ENCODE peak calls at places on chromosomes 13 and 19, in ten cellular contexts. V is adrenal gland, L is upper lobe of left lung, S is uterus, F is HCT116, K is erythroblast, N is body of pancreas, Z is stomach, C is spleen, Q is tibial nerve. M is an unnamed sample.

GRCh38 chr19:39406656-39407393 is at the start of gene ZFP36:
- DNase-seq in V (peak), L (peak), S (peak), F (peak), K (peak), N (peak), Z (peak), C (peak), Q (peak), M (peak)

GRCh38 chr13:71309905-71310304 is 557.1 kb downstream of the DACH1 start:
- DNase-seq in V (no peak), L (no peak), S (no peak), F (no peak), K (no peak), N (no peak), Z (no peak), C (no peak), Q (no peak), M (no peak)

GRCh38 chr13:40352385-40352778 is 314.1 kb downstream of the FOXO1 start:
- DNase-seq in V (peak), L (no peak), S (peak), F (no peak), K (no peak), N (peak), Z (no peak), C (no peak), Q (peak), M (peak)

GRCh38 chr13:73325351-73326214 is 266.8 kb downstream of the KLF5 start:
- DNase-seq in V (no peak), L (no peak), S (no peak), F (no peak), K (no peak), N (peak), Z (no peak), C (no peak), Q (no peak), M (no peak)

GRCh38 chr13:21486322-21486721 is 27.2 kb upstream of the ZDHHC20 start:
- DNase-seq in V (no peak), L (no peak), S (no peak), F (no peak), K (peak), N (no peak), Z (no peak), C (no peak), Q (no peak), M (no peak)

GRCh38 chr13:113973218-113974164 is at the start of gene C13orf46:
- DNase-seq in V (no peak), L (peak), S (no peak), F (no peak), K (no peak), N (peak), Z (no peak), C (peak), Q (no peak), M (no peak)

GRCh38 chr19:51398096-51398704 is 7.8 kb upstream of the C19orf84 start:
- DNase-seq in V (no peak), L (no peak), S (no peak), F (no peak), K (peak), N (no peak), Z (no peak), C (no peak), Q (no peak), M (no peak)

GRCh38 chr13:70568571-70568970 is 460.3 kb upstream of the KLHL1 start:
- DNase-seq in V (peak), L (no peak), S (no peak), F (peak), K (peak), N (no peak), Z (no peak), C (no peak), Q (peak), M (no peak)

GRCh38 chr13:108947551-108948030 is 318.2 kb downstream of the MYO16 start:
- DNase-seq in V (no peak), L (no peak), S (peak), F (no peak), K (no peak), N (peak), Z (no peak), C (no peak), Q (peak), M (peak)

GRCh38 chr13:73303858-73304257 is 245.1 kb downstream of the KLF5 start:
- DNase-seq in V (no peak), L (no peak), S (no peak), F (no peak), K (no peak), N (no peak), Z (no peak), C (no peak), Q (no peak), M (no peak)

GRCh38 chr19:18868380-18869230 is 27.4 kb downstream of the CERS1 start:
- DNase-seq in V (no peak), L (peak), S (no peak), F (no peak), K (no peak), N (no peak), Z (no peak), C (peak), Q (no peak), M (no peak)

GRCh38 chr19:13120817-13121216 is 2.8 kb downstream of the NACC1 start:
- DNase-seq in V (no peak), L (no peak), S (no peak), F (no peak), K (no peak), N (no peak), Z (no peak), C (no peak), Q (no peak), M (no peak)

GRCh38 chr19:49432141-49433073 is 7.2 kb downstream of the GFY start:
- DNase-seq in V (no peak), L (no peak), S (no peak), F (no peak), K (no peak), N (no peak), Z (no peak), C (no peak), Q (no peak), M (peak)

GRCh38 chr13:110448230-110448629 is 113.3 kb downstream of the RAB20 start:
- DNase-seq in V (no peak), L (no peak), S (peak), F (peak), K (no peak), N (no peak), Z (no peak), C (no peak), Q (no peak), M (no peak)

GRCh38 chr19:24033308-24033961 is 53.6 kb upstream of the ZNF254 start:
- DNase-seq in V (peak), L (peak), S (peak), F (peak), K (peak), N (peak), Z (peak), C (peak), Q (peak), M (peak)
- TF ChIP-seq POLR2A in V (peak), L (peak), S (peak), F (no peak), K (peak), N (peak), Z (no peak), C (no peak), Q (no peak), M (peak)

GRCh38 chr19:44131955-44132354 is 9.4 kb upstream of the ZNF234 start:
- DNase-seq in V (no peak), L (no peak), S (no peak), F (no peak), K (no peak), N (no peak), Z (no peak), C (no peak), Q (no peak), M (no peak)
- TF ChIP-seq POLR2A in V (no peak), L (no peak), S (no peak), F (no peak), K (no peak), N (no peak), Z (no peak), C (no peak), Q (no peak), M (no peak)

DNA sequence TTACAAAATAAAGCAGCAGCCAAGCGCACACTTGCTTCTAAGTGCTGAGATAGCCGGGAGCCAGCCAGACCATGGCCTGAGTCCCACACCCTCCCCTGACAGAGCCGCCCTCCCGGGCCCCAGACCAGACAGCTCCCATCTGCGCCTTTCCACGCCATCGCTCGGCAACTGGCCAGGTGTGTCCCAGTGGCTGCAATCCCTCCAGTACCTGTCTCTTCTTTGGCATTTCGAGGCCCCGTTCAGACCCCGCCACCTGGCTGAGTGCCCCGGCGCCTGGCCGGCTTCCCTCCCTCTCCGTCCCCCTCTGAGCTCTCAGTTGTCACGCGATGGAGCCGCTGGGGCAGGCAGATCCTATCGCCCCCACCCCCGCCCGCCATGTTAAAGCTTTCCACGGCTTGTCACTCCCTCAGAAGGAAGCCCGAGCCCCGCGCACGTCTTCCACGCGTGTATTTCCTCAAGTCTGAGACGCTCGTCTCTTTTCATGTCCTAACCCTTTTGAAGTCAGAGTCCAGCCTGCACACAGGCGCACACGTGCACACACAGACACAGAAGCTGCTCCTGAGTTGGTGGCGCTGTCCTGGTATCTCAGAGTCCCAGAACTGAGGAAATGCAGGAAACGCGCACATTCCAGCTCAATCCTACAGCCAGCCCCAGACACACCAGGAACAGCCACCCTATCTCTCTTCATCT is 7.9 kb downstream of the MLLT1 start:
- DNase-seq in V (peak), L (peak), S (peak), F (no peak), K (no peak), N (peak), Z (peak), C (no peak), Q (peak), M (peak)
- TF ChIP-seq POLR2A in V (no peak), L (no peak), S (no peak), F (no peak), K (no peak), N (peak), Z (no peak), C (no peak), Q (no peak), M (no peak)

GRCh38 chr19:3963458-3964255 is 7.2 kb downstream of the DAPK3 start:
- DNase-seq in V (no peak), L (peak), S (no peak), F (no peak), K (no peak), N (no peak), Z (no peak), C (no peak), Q (no peak), M (peak)
- TF ChIP-seq POLR2A in V (no peak), L (no peak), S (no peak), F (no peak), K (no peak), N (no peak), Z (no peak), C (no peak), Q (no peak), M (no peak)

DNA sequence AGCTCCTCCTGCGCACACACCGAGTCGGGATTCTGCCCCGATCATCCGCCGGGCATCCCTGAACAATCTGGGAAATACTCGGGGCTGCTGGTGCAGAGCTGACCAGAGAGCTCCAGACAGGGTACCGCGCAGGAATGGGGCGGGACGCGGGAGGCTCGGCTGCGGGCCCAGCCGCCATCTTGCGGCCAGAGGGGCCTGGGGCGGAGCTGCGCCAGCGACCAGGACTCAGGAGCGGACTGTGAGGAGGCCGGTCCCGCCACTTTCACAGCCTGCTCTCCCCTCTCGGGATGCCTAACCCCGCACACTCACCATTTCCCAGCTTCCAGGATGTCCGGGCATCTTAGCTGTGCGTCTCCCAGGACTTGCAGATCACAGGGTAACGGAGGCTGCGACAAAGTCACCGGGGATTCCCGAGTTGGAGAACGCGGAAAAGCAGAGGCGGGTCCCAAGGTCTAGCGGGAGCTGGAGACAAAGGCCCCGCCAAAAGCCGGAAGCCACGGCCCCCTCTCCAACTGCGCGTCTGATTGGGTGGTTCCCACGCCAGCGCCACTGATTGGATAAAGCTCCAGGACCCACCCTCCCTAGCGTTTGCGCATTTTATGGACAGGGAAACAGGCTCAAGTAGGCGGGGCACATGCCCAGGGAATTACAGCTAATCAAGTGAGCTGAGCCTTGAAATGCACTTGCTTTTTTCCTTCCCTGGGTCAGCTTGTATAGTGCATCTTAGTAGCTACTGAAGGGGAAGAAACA is 15.8 kb upstream of the ZNF43 start:
- DNase-seq in V (peak), L (peak), S (peak), F (no peak), K (peak), N (peak), Z (peak), C (peak), Q (peak), M (peak)
- TF ChIP-seq POLR2A in V (no peak), L (no peak), S (peak), F (no peak), K (peak), N (peak), Z (no peak), C (no peak), Q (no peak), M (no peak)

M was measured in suprapubic skin.